ENCODE peak calls at places on chromosomes 5 and 9, in ten cellular contexts. I is activated T-cell treated with anti-CD3 and anti-CD28 coated beads, Interleukin-2, amount 50 U/mL, for 72 hours; W is RWPE2; O is heart left ventricle; P is HepG2; M is CD4-positive, alpha-beta T cell; V is esophagus mucosa; J is left ventricle myocardium superior; U is left lung; C is HCT116. H is an unnamed sample.

GRCh38 chr9:34568133-34568532 is 21.4 kb downstream of the CNTFR start:
- ATAC-seq in W (no peak), O (no peak), P (no peak), U (no peak), J (no peak), V (no peak), I (no peak), M (no peak), C (no peak), H (no peak)

GRCh38 chr9:70945301-70945700 is 176.1 kb downstream of the TRPM3 start:
- ATAC-seq in V (no peak), U (no peak), I (no peak), P (no peak), W (peak), C (no peak), O (no peak), J (no peak), M (no peak), H (no peak)

GRCh38 chr5:159061834-159062530 is 37.7 kb downstream of the EBF1 start:
- ATAC-seq in W (no peak), C (no peak), I (no peak), J (peak), U (no peak), V (no peak), O (peak), M (no peak), P (no peak), H (peak)

GRCh38 chr9:106644661-106645060 is 218.3 kb upstream of the ZNF462 start:
- ATAC-seq in M (no peak), P (no peak), J (no peak), V (no peak), U (no peak), I (no peak), W (no peak), O (no peak), C (no peak), H (no peak)

GRCh38 chr5:178234753-178235599 is 2.4 kb upstream of the PHYKPL start:
- ATAC-seq in I (peak), V (no peak), W (no peak), M (peak), J (peak), P (peak), O (no peak), C (peak), U (peak), H (peak)

GRCh38 chr5:110040178-110040577 is 350.5 kb downstream of the MAN2A1 start:
- ATAC-seq in C (no peak), V (no peak), U (no peak), J (no peak), I (no peak), P (peak), M (no peak), W (no peak), O (no peak), H (no peak)

GRCh38 chr5:74693176-74693575 is 8.1 kb downstream of the HEXB start:
- ATAC-seq in C (no peak), W (peak), V (peak), J (no peak), U (peak), O (no peak), P (no peak), M (no peak), I (no peak), H (no peak)

GRCh38 chr9:93023521-93023815 is 35.0 kb upstream of the SUSD3 start:
- ATAC-seq in W (no peak), J (no peak), O (no peak), C (no peak), V (no peak), I (no peak), U (no peak), P (no peak), M (no peak), H (no peak)

GRCh38 chr5:134620634-134621033 is 12.0 kb downstream of the SAR1B start:
- ATAC-seq in O (no peak), J (no peak), I (no peak), P (no peak), W (no peak), C (no peak), U (no peak), V (no peak), M (no peak), H (no peak)